ENCODE peak calls at places on chromosomes 2 and 18, in eight cellular contexts. C is H9, M is GM12865, Y is cardiac muscle cell, F is adrenal gland, V is nephron progenitor cell, Q is fibroblast of mammary gland, U is PC-3. I is an unnamed sample.

GRCh38 chr2:230828272-230828961 is 36.3 kb upstream of the ITM2C start:
- DNase-seq in Q (no peak), M (peak; percentile 63), Y (peak; percentile 25), F (no peak), V (no peak), U (no peak), C (peak; percentile 51), I (peak; percentile 87)

GRCh38 chr2:100068395-100068794 is 74.0 kb downstream of the AFF3 start:
- DNase-seq in V (no peak), Q (no peak), U (no peak), M (no peak), C (no peak), F (no peak), Y (no peak), I (no peak)

GRCh38 chr2:152635635-152636298 is 81.5 kb downstream of the PRPF40A start:
- DNase-seq in Y (peak; percentile 68), C (peak; percentile 74), M (peak; percentile 73), U (peak; percentile 69), Q (peak; percentile 69), V (peak; percentile 82), F (peak; percentile 59), I (peak; percentile 75)

GRCh38 chr2:46334389-46335345 is 37.5 kb downstream of the EPAS1 start:
- DNase-seq in C (no peak), V (no peak), U (peak; percentile 64), Y (peak; percentile 91), M (no peak), Q (peak; percentile 98), F (no peak), I (no peak)

GRCh38 chr2:31238906-31239841 is 5.2 kb downstream of the EHD3 start:
- DNase-seq in Q (no peak), F (peak; percentile 12), U (no peak), Y (no peak), V (no peak), M (no peak), C (peak; percentile 13), I (no peak)

GRCh38 chr2:78757652-78758051 is 267.9 kb upstream of the REG3G start:
- DNase-seq in V (no peak), U (no peak), C (no peak), Q (no peak), Y (no peak), F (no peak), M (no peak), I (no peak)

GRCh38 chr2:99864561-99865216 is 277.7 kb downstream of the AFF3 start:
- DNase-seq in F (no peak), Q (peak; percentile 74), V (no peak), Y (peak; percentile 61), U (no peak), M (no peak), C (no peak), I (no peak)

GRCh38 chr2:217934321-217935131 is 68.3 kb downstream of the TNS1 start:
- DNase-seq in C (no peak), Y (peak; percentile 86), M (no peak), F (peak; percentile 88), U (peak; percentile 22), Q (peak; percentile 97), V (no peak), I (peak; percentile 81)

GRCh38 chr2:65199891-65200290 is 27.7 kb upstream of the ACTR2 start:
- DNase-seq in C (no peak), Y (no peak), U (no peak), Q (peak; percentile 32), M (no peak), V (no peak), F (peak; percentile 26), I (no peak)

GRCh38 chr18:58438161-58438983 is 190.5 kb downstream of the ALPK2 start:
- DNase-seq in C (no peak), Y (peak; percentile 34), F (no peak), V (no peak), Q (peak; percentile 28), U (no peak), M (peak; percentile 4), I (no peak)

GRCh38 chr2:45068643-45069140 is 59.4 kb upstream of the SIX2 start:
- DNase-seq in U (no peak), M (no peak), C (no peak), Q (peak; percentile 14), Y (peak; percentile 20), F (no peak), V (no peak), I (no peak)

DNA sequence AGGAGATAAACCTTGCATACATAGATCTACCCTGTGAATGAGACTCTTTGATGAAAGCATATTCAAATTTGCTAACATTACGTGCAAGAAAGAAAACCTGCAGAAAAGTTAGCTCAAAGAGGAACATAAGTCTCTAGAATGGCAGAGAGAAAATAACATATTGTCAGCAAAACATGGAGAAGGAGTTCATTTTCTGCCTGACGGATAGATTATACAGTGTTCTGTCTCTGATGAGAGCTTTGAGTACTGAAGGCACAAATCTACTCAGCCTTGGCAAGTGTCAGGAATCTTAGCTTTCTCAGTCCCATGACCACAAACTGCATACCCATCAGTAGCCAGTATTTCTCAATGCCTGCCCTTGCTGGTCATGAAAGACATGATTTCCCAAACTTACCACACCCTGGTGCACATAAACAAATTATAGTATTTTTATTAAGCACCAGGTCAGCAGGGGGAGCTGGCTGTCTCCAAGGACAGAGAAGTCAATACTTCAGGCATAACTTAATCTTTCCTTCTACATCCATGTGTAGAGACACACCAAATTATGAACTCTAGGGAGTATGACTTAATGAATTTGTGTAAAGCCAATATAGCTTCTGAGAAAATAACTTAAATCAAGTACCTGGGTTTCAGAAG is 401.2 kb upstream of the SOX11 start:
- DNase-seq in M (no peak), U (no peak), Y (no peak), F (no peak), C (no peak), Q (no peak), V (no peak), I (peak; percentile 16)
- TF ChIP-seq CTCF in M (no peak), U (peak; percentile 19), Y (no peak), F (no peak), C (no peak), Q (no peak), V (no peak), I (no peak)

GRCh38 chr2:109459485-109459884 is 154.3 kb downstream of the SEPTIN10 start:
- DNase-seq in C (no peak), Q (no peak), M (no peak), U (no peak), V (no peak), Y (no peak), F (no peak), I (no peak)

GRCh38 chr2:109456776-109457175 is 157.0 kb downstream of the SEPTIN10 start:
- DNase-seq in Q (no peak), F (no peak), Y (no peak), C (no peak), V (no peak), M (no peak), U (no peak), I (no peak)

GRCh38 chr2:109458512-109458911 is 155.3 kb downstream of the SEPTIN10 start:
- DNase-seq in Y (no peak), U (no peak), Q (no peak), F (no peak), V (no peak), M (no peak), C (no peak), I (no peak)

GRCh38 chr2:109457366-109457765 is 156.4 kb downstream of the SEPTIN10 start:
- DNase-seq in U (no peak), F (no peak), Y (no peak), M (peak; percentile 36), Q (peak; percentile 7), V (peak; percentile 35), C (no peak), I (no peak)

GRCh38 chr2:109457811-109458210 is 156.0 kb downstream of the SEPTIN10 start:
- DNase-seq in Q (no peak), U (no peak), C (no peak), M (peak; percentile 38), V (no peak), Y (no peak), F (no peak), I (peak; percentile 78)
- TF ChIP-seq CTCF in Q (no peak), U (peak; percentile 24), C (peak; percentile 46), M (peak; percentile 2), V (peak; percentile 23), Y (peak; percentile 4), F (no peak), I (peak; percentile 21)

DNA sequence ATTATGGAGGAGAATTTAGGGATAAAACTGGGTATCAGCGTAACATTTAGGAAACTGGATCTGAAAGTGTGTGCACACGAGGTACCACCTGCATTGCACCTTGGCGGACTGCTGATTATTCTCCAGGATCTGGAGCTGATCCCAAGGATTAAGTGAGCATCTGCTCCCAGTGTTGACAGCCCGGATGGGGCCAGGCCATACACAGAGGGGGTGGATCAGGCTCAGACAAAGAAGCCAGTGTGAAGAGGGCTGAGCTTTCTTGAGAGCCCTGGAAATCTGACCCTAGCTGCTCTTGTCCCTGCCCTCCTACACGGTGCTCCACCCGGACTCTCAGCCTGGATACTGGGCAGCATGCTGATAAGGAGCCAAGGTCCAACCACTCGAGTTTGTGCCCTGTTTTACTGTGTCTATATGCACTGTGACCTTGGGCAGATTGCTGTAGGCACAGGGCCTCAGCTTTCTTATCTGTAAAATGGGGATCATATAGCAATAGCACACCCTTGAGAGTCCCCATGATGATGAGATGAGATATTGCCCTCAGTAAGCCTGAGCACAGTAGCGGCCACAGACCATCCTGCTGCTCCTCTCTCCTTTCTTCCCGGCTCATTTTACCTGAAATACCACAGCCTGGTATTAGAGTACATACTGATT is 396.8 kb upstream of the CELF4 start:
- DNase-seq in U (no peak), Y (no peak), V (no peak), Q (no peak), F (no peak), M (no peak), C (no peak), I (no peak)
- TF ChIP-seq CTCF in U (no peak), Y (no peak), V (no peak), Q (no peak), F (no peak), M (no peak), C (no peak), I (no peak)

GRCh38 chr2:149082781-149083180 is 44.3 kb downstream of the LYPD6B start:
- DNase-seq in F (no peak), Q (no peak), Y (no peak), C (peak; percentile 44), U (no peak), M (no peak), V (peak; percentile 26), I (no peak)

GRCh38 chr2:149090706-149091105 is 52.2 kb downstream of the LYPD6B start:
- DNase-seq in M (no peak), Y (no peak), U (no peak), C (no peak), Q (peak; percentile 18), V (no peak), F (no peak), I (no peak)

GRCh38 chr2:149084924-149085795 is 46.7 kb downstream of the LYPD6B start:
- DNase-seq in F (no peak), V (no peak), Y (peak; percentile 27), C (no peak), M (no peak), U (no peak), Q (no peak), I (peak; percentile 78)

GRCh38 chr2:149089068-149089467 is 50.6 kb downstream of the LYPD6B start:
- DNase-seq in C (no peak), Y (no peak), F (no peak), U (no peak), M (no peak), V (no peak), Q (no peak), I (no peak)

DNA sequence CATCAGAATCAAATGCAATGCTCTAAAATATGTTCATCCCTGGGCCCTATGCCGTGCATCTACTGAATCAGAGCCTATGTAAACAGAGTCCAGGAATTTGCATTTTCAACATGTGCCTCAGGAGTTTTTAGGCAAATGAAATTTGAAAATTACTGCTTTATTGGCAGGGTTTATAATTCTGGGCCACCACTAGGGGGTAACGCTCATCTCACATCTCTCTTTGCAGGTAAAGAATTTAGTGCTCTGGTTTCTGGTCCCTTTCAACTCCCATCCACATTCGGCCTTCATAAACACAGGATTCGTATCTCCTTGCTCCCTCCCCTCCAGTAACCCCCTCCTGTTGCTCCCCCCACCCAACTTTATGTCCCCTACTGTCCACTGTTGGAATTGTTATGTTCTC is 49.3 kb downstream of the LYPD6B start:
- DNase-seq in Y (peak; percentile 8), Q (no peak), V (no peak), F (no peak), C (no peak), U (peak; percentile 34), M (peak; percentile 28), I (peak; percentile 55)
- TF ChIP-seq CTCF in Y (peak; percentile 33), Q (peak; percentile 22), V (peak; percentile 20), F (no peak), C (peak; percentile 72), U (peak; percentile 71), M (peak; percentile 34), I (peak; percentile 25)